ENCODE peak calls at places on chromosomes 6 and 20, in five cellular contexts. Y is KBM-7; M is activated T-helper 1 cell treated with anti-CD3 and anti-CD28 coated beads, Interleukin-2, amount 50 U/mL, for 16 hours; C is amniotic stem cell; D is GM03348. Q is an unnamed sample.

GRCh38 chr6:17987576-17988421 is at the start of gene KIF13A:
- DNase-seq in Y (peak), M (no peak), C (no peak), D (peak), Q (peak)

GRCh38 chr20:35462351-35462750 is 7.0 kb downstream of the CEP250 start:
- DNase-seq in Y (no peak), M (no peak), C (no peak), D (no peak), Q (no peak)

GRCh38 chr6:1238040-1238439 is 73.9 kb upstream of the FOXQ1 start:
- DNase-seq in Y (no peak), M (no peak), C (no peak), D (no peak), Q (no peak)

GRCh38 chr20:7673841-7674240 is 266.4 kb downstream of the HAO1 start:
- DNase-seq in Y (no peak), M (no peak), C (no peak), D (peak), Q (no peak)

GRCh38 chr6:39402239-39402751 is 79.8 kb upstream of the KCNK16 start:
- DNase-seq in Y (no peak), M (no peak), C (no peak), D (peak), Q (no peak)

GRCh38 chr6:96816182-96816888 is 20.9 kb downstream of the GPR63 start:
- DNase-seq in Y (no peak), M (no peak), C (no peak), D (no peak), Q (no peak)

GRCh38 chr20:64044484-64045247 is 4.8 kb downstream of the SOX18 start:
- DNase-seq in Y (no peak), M (no peak), C (peak), D (peak), Q (no peak)

GRCh38 chr20:39152126-39152525 is 190.0 kb downstream of the DHX35 start:
- DNase-seq in Y (no peak), M (no peak), C (no peak), D (no peak), Q (no peak)

GRCh38 chr6:80789912-80790635 is 683.6 kb downstream of the BCKDHB start:
- DNase-seq in Y (no peak), M (no peak), C (no peak), D (peak), Q (no peak)

GRCh38 chr6:40356242-40356910 is 230.8 kb downstream of the LRFN2 start:
- DNase-seq in Y (no peak), M (no peak), C (no peak), D (peak), Q (no peak)

GRCh38 chr6:31655349-31656237 is at the start of gene APOM:
- DNase-seq in Y (no peak), M (no peak), C (no peak), D (no peak), Q (no peak)

GRCh38 chr20:53599378-53599777 is 5.7 kb upstream of the ZNF217 start:
- DNase-seq in Y (no peak), M (no peak), C (no peak), D (no peak), Q (no peak)

GRCh38 chr20:4383966-4384365 is 337.7 kb upstream of the PRND start:
- DNase-seq in Y (no peak), M (no peak), C (no peak), D (no peak), Q (no peak)

GRCh38 chr6:32825966-32826365 is 9.2 kb upstream of the HLA-DOB start:
- DNase-seq in Y (peak), M (no peak), C (no peak), D (peak), Q (no peak)

GRCh38 chr6:155274106-155274505 is 10.3 kb downstream of the CLDN20 start:
- DNase-seq in Y (no peak), M (no peak), C (no peak), D (peak), Q (no peak)

GRCh38 chr20:9490171-9490570 is 24.2 kb upstream of the LAMP5 start:
- DNase-seq in Y (no peak), M (no peak), C (no peak), D (peak), Q (no peak)

GRCh38 chr20:37316116-37316774 is 26.8 kb downstream of the MANBAL start:
- DNase-seq in Y (peak), M (no peak), C (no peak), D (no peak), Q (no peak)

GRCh38 chr6:89745096-89745495 is 74.5 kb downstream of the MDN1 start:
- DNase-seq in Y (no peak), M (no peak), C (no peak), D (no peak), Q (no peak)

GRCh38 chr6:104930939-104931338 is 26.0 kb upstream of the LIN28B start:
- DNase-seq in Y (no peak), M (no peak), C (no peak), D (no peak), Q (no peak)

GRCh38 chr20:347640-348484 is 951 bp downstream of the NRSN2 start:
- DNase-seq in Y (peak), M (no peak), C (peak), D (peak), Q (peak)

GRCh38 chr6:89584539-89584938 is 54.0 kb downstream of the LYRM2 start:
- DNase-seq in Y (no peak), M (no peak), C (no peak), D (no peak), Q (no peak)

GRCh38 chr6:98894810-98895209 is 52.9 kb downstream of the FBXL4 start:
- DNase-seq in Y (no peak), M (no peak), C (no peak), D (no peak), Q (no peak)

GRCh38 chr6:124882580-124883393 is 79.5 kb upstream of the RNF217 start:
- DNase-seq in Y (peak), M (no peak), C (no peak), D (peak), Q (no peak)

GRCh38 chr20:34712525-34713192 is 8.5 kb downstream of the TP53INP2 start:
- DNase-seq in Y (no peak), M (no peak), C (no peak), D (no peak), Q (no peak)

GRCh38 chr6:109644131-109644530 is 46.9 kb downstream of the AK9 start:
- DNase-seq in Y (no peak), M (no peak), C (no peak), D (no peak), Q (no peak)

GRCh38 chr6:163630575-163630974 is 216.1 kb downstream of the QKI start:
- DNase-seq in Y (no peak), M (no peak), C (no peak), D (no peak), Q (no peak)

GRCh38 chr6:42337985-42338572 is 113.6 kb downstream of the TRERF1 start:
- DNase-seq in Y (no peak), M (no peak), C (no peak), D (no peak), Q (no peak)

GRCh38 chr20:5513975-5514516 is 197.3 kb upstream of the PROKR2 start:
- DNase-seq in Y (no peak), M (no peak), C (no peak), D (no peak), Q (no peak)

GRCh38 chr20:31484001-31484400 is 8.9 kb downstream of the REM1 start:
- DNase-seq in Y (no peak), M (no peak), C (no peak), D (no peak), Q (no peak)

GRCh38 chr6:36516559-36516958 is 30.7 kb downstream of the STK38 start:
- DNase-seq in Y (no peak), M (no peak), C (no peak), D (no peak), Q (no peak)

GRCh38 chr20:56503911-56504310 is 20.6 kb upstream of the FAM209A start:
- DNase-seq in Y (no peak), M (no peak), C (no peak), D (no peak), Q (no peak)

GRCh38 chr6:42429836-42430235 is 21.9 kb downstream of the TRERF1 start:
- DNase-seq in Y (no peak), M (no peak), C (no peak), D (no peak), Q (no peak)

GRCh38 chr6:1995521-1996110 is 249.8 kb downstream of the GMDS start:
- DNase-seq in Y (no peak), M (no peak), C (no peak), D (no peak), Q (no peak)

GRCh38 chr20:38129248-38129865 is 35.7 kb downstream of the TGM2 start:
- DNase-seq in Y (no peak), M (no peak), C (no peak), D (no peak), Q (no peak)

GRCh38 chr6:43809417-43810305 is 39.6 kb downstream of the VEGFA start:
- DNase-seq in Y (no peak), M (no peak), C (no peak), D (no peak), Q (no peak)

GRCh38 chr6:135993321-135993720 is 141.8 kb downstream of the PDE7B start:
- DNase-seq in Y (no peak), M (no peak), C (no peak), D (no peak), Q (no peak)

GRCh38 chr6:136761227-136761922 is 30.9 kb downstream of the MAP3K5 start:
- DNase-seq in Y (peak), M (no peak), C (no peak), D (peak), Q (no peak)

GRCh38 chr6:498795-499231 is 107.3 kb downstream of the IRF4 start:
- DNase-seq in Y (peak), M (no peak), C (no peak), D (no peak), Q (no peak)